ENCODE peak calls at places on chromosomes 5 and 9, in five cellular contexts. O is upper lobe of right lung, E is right cardiac atrium, V is RWPE1, P is neural progenitor cell. C is an unnamed sample.

GRCh38 chr5:13325765-13326164 is 618.7 kb downstream of the DNAH5 start:
- DNase-seq in P (no peak), O (no peak), V (peak), E (no peak), C (no peak)

GRCh38 chr5:98843481-98843880 is 70.0 kb downstream of the RGMB start:
- DNase-seq in P (no peak), V (no peak), E (no peak), O (no peak), C (no peak)

GRCh38 chr9:68739631-68740174 is 34.7 kb downstream of the PIP5K1B start:
- DNase-seq in E (no peak), V (no peak), P (no peak), O (no peak), C (no peak)

GRCh38 chr9:72984150-72984947 is 31.5 kb upstream of the ALDH1A1 start:
- DNase-seq in P (no peak), E (no peak), O (no peak), V (no peak), C (no peak)

GRCh38 chr5:56088967-56089829 is 94.4 kb upstream of the IL6ST start:
- DNase-seq in O (no peak), E (no peak), V (peak), P (no peak), C (no peak)

GRCh38 chr5:154058055-154059038 is 19.6 kb downstream of the MFAP3 start:
- DNase-seq in O (no peak), P (no peak), E (no peak), V (peak), C (no peak)

GRCh38 chr5:173498871-173499470 is 117.5 kb downstream of the BOD1 start:
- DNase-seq in E (peak), P (peak), V (no peak), O (no peak), C (no peak)

GRCh38 chr5:74149395-74149794 is 491.1 kb downstream of the ENC1 start:
- DNase-seq in P (no peak), E (no peak), V (peak), O (peak), C (no peak)

GRCh38 chr5:168047043-168047668 is 244.3 kb upstream of the WWC1 start:
- DNase-seq in P (peak), V (peak), O (no peak), E (no peak), C (no peak)

GRCh38 chr5:154520861-154521453 is 42.9 kb upstream of the HAND1 start:
- DNase-seq in E (no peak), P (peak), O (peak), V (peak), C (no peak)

GRCh38 chr5:32753765-32754164 is 42.6 kb downstream of the NPR3 start:
- DNase-seq in E (no peak), V (no peak), P (peak), O (no peak), C (no peak)

GRCh38 chr5:172943283-172943841 is 15.9 kb upstream of the RPL26L1 start:
- DNase-seq in O (peak), E (no peak), P (peak), V (no peak), C (no peak)

GRCh38 chr9:90641868-90642558 is 611 bp downstream of the DIRAS2 start:
- DNase-seq in P (peak), O (no peak), V (no peak), E (no peak), C (no peak)

GRCh38 chr5:151208481-151208914 is 15.4 kb downstream of the CCDC69 start:
- DNase-seq in E (peak), P (no peak), V (no peak), O (no peak), C (no peak)

GRCh38 chr5:149130121-149130931 is 11.0 kb upstream of the ABLIM3 start:
- DNase-seq in E (no peak), V (no peak), P (peak), O (no peak), C (no peak)

GRCh38 chr5:4518924-4519660 is 621.0 kb upstream of the ADAMTS16 start:
- DNase-seq in E (no peak), O (no peak), P (peak), V (no peak), C (no peak)

GRCh38 chr5:166562246-166562645 is 1729.2 kb upstream of the WWC1 start:
- DNase-seq in P (no peak), V (peak), E (no peak), O (no peak), C (no peak)

GRCh38 chr5:135810188-135810943 is 24.1 kb upstream of the SLC25A48 start:
- DNase-seq in E (no peak), P (no peak), V (no peak), O (no peak), C (no peak)

GRCh38 chr9:129343697-129344375 is 165.8 kb upstream of the IER5L start:
- DNase-seq in P (no peak), V (no peak), O (peak), E (peak), C (no peak)

GRCh38 chr5:171571663-171572062 is 152.2 kb downstream of the FGF18 start:
- DNase-seq in V (peak), P (no peak), O (no peak), E (no peak), C (no peak)

DNA sequence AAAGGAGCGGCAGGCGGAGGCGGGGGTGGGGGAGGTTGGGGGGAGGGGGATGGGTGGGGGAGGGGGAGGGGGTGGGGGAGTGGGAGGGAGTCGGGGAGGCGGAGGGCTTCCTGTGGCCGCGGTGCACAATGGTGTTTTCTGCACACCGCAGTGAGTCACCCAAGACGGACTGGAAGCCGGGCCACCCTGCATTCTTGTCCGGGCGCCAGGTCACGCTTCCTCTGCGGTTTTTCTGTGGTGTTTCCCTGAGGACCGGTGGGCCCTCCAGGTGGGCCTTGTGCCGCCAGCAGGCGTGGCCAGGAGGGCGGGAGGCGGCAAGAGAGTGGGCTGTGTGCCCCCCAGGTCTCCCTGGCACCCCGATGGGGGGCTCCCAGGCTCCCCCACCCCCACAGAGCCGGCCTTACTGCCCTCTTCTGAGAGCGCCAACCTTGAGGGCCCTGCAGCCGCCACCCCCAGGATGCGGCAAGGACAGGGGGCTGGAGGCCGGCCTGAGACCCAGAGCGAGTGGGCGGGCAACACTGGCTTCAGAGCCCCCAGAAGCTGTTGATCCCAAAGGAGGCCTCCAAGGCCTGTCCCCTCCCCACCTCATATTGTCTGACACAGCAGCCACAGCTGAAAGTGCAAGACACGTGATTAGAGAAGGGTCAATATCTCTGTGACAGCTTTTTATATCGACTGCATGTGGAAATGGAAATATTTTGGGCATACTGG is 11.1 kb downstream of the EXD3 start:
- DNase-seq in O (peak), P (no peak), E (peak), V (peak), C (no peak)
- H3K27ac ChIP-seq in O (peak), P (no peak), E (peak), V (peak), C (no peak)

DNA sequence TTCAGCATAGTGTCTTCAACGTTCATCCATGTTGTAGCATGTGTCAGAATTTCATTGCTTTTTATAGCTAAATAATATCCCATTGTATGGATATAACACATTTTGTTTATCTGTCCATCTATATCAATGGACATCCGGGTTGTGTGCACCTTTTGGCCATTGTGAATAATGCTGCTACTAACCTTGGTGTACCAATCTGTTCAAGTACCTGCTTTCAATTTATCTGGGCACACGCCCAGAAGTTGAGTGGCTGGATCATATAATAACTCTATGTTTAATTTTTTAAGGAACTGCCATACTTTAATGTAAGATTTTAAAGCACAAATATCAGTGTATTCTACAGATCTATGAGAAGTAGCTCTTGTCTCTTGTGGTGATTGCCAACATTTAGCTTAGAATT is 43.5 kb downstream of the SCAI start:
- DNase-seq in P (no peak), E (no peak), O (no peak), V (no peak), C (no peak)
- H3K27ac ChIP-seq in P (no peak), E (no peak), O (no peak), V (no peak), C (no peak)

GRCh38 chr5:94748212-94748611 is 129.7 kb downstream of the SLF1 start:
- DNase-seq in V (no peak), E (no peak), P (no peak), O (no peak), C (no peak)

GRCh38 chr5:94746731-94747124 is 128.3 kb downstream of the SLF1 start:
- DNase-seq in O (no peak), P (no peak), V (no peak), E (no peak), C (no peak)

GRCh38 chr5:94744906-94745305 is 126.4 kb downstream of the SLF1 start:
- DNase-seq in E (no peak), O (no peak), V (no peak), P (no peak), C (no peak)

GRCh38 chr5:94747371-94747770 is 128.9 kb downstream of the SLF1 start:
- DNase-seq in V (no peak), E (no peak), O (no peak), P (no peak), C (no peak)

DNA sequence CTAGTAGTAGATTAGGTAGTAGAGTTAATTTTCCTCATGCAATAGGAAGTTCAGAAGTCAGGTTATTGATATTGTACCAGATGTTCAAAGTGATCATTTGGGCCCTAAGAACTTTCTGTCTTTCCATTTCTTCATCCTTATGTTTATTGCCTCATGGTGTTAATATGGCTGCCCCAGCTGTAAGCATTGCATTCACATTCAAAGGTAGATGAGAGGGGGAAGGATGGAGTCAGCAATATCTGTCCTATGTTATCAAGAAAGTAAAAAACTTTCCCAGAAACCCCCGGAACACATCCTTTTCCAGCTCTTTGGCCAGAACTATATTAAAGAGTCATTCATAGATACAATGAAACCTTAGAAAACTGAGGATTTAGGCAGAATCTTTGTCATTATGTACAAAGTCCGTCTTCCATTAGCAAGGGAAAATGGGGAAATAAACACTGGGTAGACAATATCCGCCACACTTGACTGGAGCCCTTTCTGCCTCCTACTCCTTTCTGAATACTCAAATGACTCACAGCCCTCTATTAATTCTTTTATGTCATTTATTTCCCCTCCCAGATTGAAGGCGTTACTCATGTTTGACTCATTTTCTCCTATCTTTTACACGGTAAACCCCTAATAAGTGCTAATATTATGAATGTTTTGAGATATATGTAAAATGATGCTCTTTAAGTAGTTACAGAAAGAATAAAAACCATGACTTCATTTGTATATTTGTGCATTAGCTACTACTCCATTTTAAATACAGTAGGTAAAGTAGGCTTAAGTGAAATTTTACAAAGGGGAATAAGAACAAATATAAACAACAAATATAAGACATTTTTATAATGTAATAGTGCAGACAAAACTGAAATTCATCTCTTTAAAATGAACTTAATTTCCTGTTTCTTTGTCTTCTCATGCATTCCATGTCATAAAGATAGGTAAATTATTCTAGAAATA is 127.6 kb downstream of the SLF1 start:
- DNase-seq in E (no peak), P (no peak), O (no peak), V (peak), C (no peak)
- H3K27ac ChIP-seq in E (no peak), P (no peak), O (no peak), V (no peak), C (no peak)

GRCh38 chr9:130765135-130766030 is 69.7 kb upstream of the ABL1 start:
- DNase-seq in O (no peak), E (no peak), V (no peak), P (no peak), C (no peak)
- H3K27ac ChIP-seq in O (no peak), E (no peak), V (no peak), P (no peak), C (no peak)

GRCh38 chr9:98105006-98105405 is 14.0 kb downstream of the TRIM14 start:
- DNase-seq in P (no peak), E (no peak), O (no peak), V (no peak), C (no peak)

GRCh38 chr9:98101868-98102273 is 17.2 kb downstream of the TRIM14 start:
- DNase-seq in O (peak), V (no peak), E (no peak), P (peak), C (peak)

GRCh38 chr9:98101416-98101815 is 17.6 kb downstream of the TRIM14 start:
- DNase-seq in P (no peak), O (no peak), E (no peak), V (no peak), C (no peak)

GRCh38 chr9:98107926-98108325 is 11.1 kb downstream of the TRIM14 start:
- DNase-seq in P (no peak), O (no peak), V (no peak), E (no peak), C (no peak)

GRCh38 chr9:98104445-98104881 is 14.6 kb downstream of the TRIM14 start:
- DNase-seq in E (no peak), V (no peak), O (no peak), P (no peak), C (no peak)
- H3K27ac ChIP-seq in E (no peak), V (no peak), O (peak), P (no peak), C (peak)

DNA sequence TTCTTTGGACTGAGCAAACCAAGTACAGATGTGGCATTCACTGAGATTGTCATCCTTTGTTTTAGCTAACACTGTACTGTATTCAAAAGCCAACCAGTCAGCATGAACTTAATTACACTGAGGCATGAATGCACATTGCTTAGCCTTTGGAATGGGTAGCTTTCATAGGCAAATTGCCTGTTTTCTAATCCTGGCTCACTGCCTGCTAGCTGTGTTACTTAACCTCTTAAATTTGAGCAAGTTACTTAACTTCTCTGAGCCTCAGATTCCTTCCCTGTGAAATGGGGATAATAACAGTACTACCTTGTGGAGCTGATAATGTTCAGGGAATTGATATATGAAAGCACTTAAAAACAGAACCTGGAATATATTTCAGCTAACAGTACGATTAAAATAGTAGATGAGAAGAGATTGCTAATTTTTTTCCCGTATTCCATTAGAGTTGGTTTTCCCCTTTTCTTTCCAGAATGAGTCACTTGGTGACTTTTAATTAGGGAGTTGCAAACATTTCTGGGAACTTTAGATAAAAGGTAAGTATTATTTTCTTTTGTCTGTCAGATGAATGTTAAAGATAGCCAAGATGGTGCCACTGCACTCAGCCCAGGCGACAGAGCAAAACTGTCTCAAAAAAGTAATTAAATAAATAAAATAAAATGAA is 43.9 kb downstream of the ARRDC3 start:
- DNase-seq in O (no peak), P (peak), V (no peak), E (no peak), C (no peak)
- H3K27ac ChIP-seq in O (no peak), P (peak), V (no peak), E (no peak), C (no peak)

DNA sequence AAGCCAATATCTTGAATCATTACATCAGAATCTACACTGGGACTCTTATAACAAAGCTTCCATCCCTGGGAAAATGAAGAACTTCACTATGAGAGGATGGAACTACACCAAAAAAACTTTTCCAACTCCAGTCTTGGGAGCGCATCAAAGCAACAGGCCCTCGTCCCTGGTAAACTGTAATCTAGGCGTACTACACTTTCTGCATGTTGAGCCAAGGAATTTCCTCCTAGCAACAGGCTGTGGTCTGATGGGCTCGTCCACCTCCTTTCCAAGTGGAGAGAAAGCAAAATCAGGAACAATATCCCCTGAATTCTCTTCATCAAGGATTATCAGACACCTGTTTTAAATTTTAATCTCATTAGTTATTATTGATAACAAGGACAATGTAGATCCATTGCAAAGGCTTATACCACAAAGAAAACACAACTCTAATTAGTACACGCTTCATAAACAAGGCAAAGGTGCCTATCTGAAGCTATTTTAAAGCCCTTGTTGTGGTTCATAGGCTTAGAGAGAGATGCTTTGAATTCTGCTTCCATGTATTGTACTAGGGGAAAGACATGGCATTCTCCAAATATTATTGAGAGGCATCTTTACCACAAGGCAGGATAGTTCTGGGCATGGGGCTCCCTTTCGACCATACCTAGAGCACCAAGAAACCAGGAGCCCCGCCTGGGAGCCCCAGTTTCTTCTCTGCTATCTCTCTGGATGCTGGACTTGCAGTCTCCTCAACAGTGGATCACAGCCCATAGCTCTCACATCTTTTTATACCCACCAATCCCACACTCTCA is 93.9 kb downstream of the NFIB start:
- DNase-seq in V (no peak), E (no peak), P (no peak), O (no peak), C (no peak)
- H3K27ac ChIP-seq in V (no peak), E (peak), P (no peak), O (no peak), C (no peak)

GRCh38 chr5:35082530-35082929 is 34.8 kb upstream of the AGXT2 start:
- DNase-seq in V (no peak), E (no peak), P (no peak), O (no peak), C (no peak)
- H3K27ac ChIP-seq in V (no peak), E (no peak), P (no peak), O (no peak), C (no peak)

GRCh38 chr9:108885643-108886348 is 23.7 kb downstream of the ACTL7A start:
- DNase-seq in P (no peak), V (peak), O (no peak), E (no peak), C (no peak)
- H3K27ac ChIP-seq in P (no peak), V (no peak), O (no peak), E (no peak), C (no peak)

GRCh38 chr9:109335121-109335520 is 14.3 kb upstream of the EPB41L4B start:
- DNase-seq in O (no peak), P (no peak), E (no peak), V (no peak), C (no peak)
- H3K27ac ChIP-seq in O (no peak), P (no peak), E (no peak), V (no peak), C (no peak)

C was measured in CD4-positive, alpha-beta T cell.